ENCODE peak calls at places on chromosome 10, in ten cellular contexts. T, J, M, D, K, V, S, Z, C and U are unnamed samples.

GRCh38 chr10:100184426-100185219 is 1.2 kb downstream of the ERLIN1 start:
- DNase-seq in C (no peak), M (no peak), V (no peak), S (no peak), K (no peak), D (no peak), J (no peak), Z (peak; percentile 50), T (no peak), U (no peak)

GRCh38 chr10:133390597-133391248 is 3.2 kb upstream of the MTG1 start:
- DNase-seq in Z (no peak), M (peak; percentile 35), J (no peak), T (no peak), K (no peak), S (no peak), V (no peak), D (peak; percentile 7), C (no peak), U (no peak)

GRCh38 chr10:107418411-107418810 is 253.9 kb upstream of the SORCS1 start:
- DNase-seq in S (no peak), J (no peak), M (no peak), C (no peak), K (no peak), V (no peak), T (no peak), Z (no peak), D (no peak), U (no peak)

GRCh38 chr10:70255329-70256299 is 22.4 kb upstream of the PPA1 start:
- DNase-seq in V (no peak), K (no peak), Z (no peak), D (no peak), M (peak; percentile 77), C (no peak), T (no peak), S (no peak), J (no peak), U (peak; percentile 65)

GRCh38 chr10:93074137-93074596 is 474 bp downstream of the CYP26A1 start:
- DNase-seq in Z (peak; percentile 68), S (no peak), D (no peak), C (no peak), K (no peak), J (no peak), V (no peak), T (no peak), M (no peak), U (no peak)

GRCh38 chr10:77283326-77283725 is 354.3 kb downstream of the KCNMA1 start:
- DNase-seq in V (no peak), C (no peak), S (no peak), D (no peak), T (no peak), Z (no peak), J (no peak), K (no peak), M (no peak), U (no peak)

GRCh38 chr10:15168296-15168780 is at the start of gene NMT2:
- DNase-seq in V (no peak), Z (peak; percentile 87), C (peak; percentile 88), T (peak; percentile 58), M (peak; percentile 97), K (peak; percentile 84), S (peak; percentile 78), J (peak; percentile 91), D (no peak), U (no peak)

GRCh38 chr10:90917231-90917967 is 3.5 kb downstream of the ANKRD1 start:
- DNase-seq in D (no peak), C (no peak), M (no peak), V (no peak), Z (no peak), S (no peak), J (no peak), T (no peak), K (no peak), U (no peak)

GRCh38 chr10:86265877-86266259 is 100.7 kb downstream of the GRID1 start:
- DNase-seq in V (peak; percentile 12), Z (no peak), D (no peak), M (no peak), S (peak; percentile 5), J (no peak), K (no peak), T (no peak), C (no peak), U (peak; percentile 4)

GRCh38 chr10:48605264-48605615 is 367 bp upstream of the ARHGAP22 start:
- DNase-seq in M (no peak), K (no peak), V (no peak), C (no peak), S (no peak), J (no peak), D (no peak), Z (no peak), T (no peak), U (no peak)

GRCh38 chr10:80406249-80406648 is 2.1 kb upstream of the PRXL2A start:
- DNase-seq in M (no peak), S (no peak), Z (no peak), T (no peak), C (no peak), V (no peak), K (no peak), J (no peak), D (no peak), U (no peak)

GRCh38 chr10:93711891-93712290 is 9.5 kb upstream of the FRA10AC1 start:
- DNase-seq in S (no peak), C (no peak), D (no peak), J (no peak), Z (no peak), T (no peak), M (no peak), V (no peak), K (no peak), U (no peak)

GRCh38 chr10:9111983-9112382 is 1057.5 kb downstream of the GATA3 start:
- DNase-seq in S (no peak), Z (no peak), J (no peak), T (no peak), C (no peak), V (no peak), K (no peak), D (no peak), M (no peak), U (no peak)

GRCh38 chr10:13769926-13770325 is 183.2 kb downstream of the PRPF18 start:
- DNase-seq in Z (no peak), J (no peak), V (no peak), M (no peak), S (no peak), T (peak; percentile 65), D (no peak), C (no peak), K (no peak), U (no peak)

GRCh38 chr10:92111336-92111939 is 179.4 kb downstream of the CPEB3 start:
- DNase-seq in K (no peak), D (no peak), M (no peak), T (no peak), V (no peak), Z (no peak), J (no peak), C (no peak), S (no peak), U (no peak)

GRCh38 chr10:26448706-26449435 is 10.7 kb downstream of the APBB1IP start:
- DNase-seq in Z (no peak), C (no peak), K (peak; percentile 88), M (no peak), D (no peak), S (no peak), T (no peak), J (no peak), V (no peak), U (no peak)
- H3K27ac ChIP-seq in Z (no peak overlapping the region), C (no peak overlapping the region), K (peak overlapping the region; percentile 81), M (no peak overlapping the region), D (no peak overlapping the region), S (no peak overlapping the region), T (no peak overlapping the region), J (no peak overlapping the region), V (no peak overlapping the region), U (no peak overlapping the region)

GRCh38 chr10:52883996-52884871 is 111.7 kb upstream of the MBL2 start:
- DNase-seq in J (peak; percentile 75), M (no peak), C (no peak), Z (peak; percentile 56), K (no peak), S (peak; percentile 25), T (peak; percentile 62), D (no peak), V (no peak), U (peak; percentile 56)
- H3K4me1 ChIP-seq in J (peaks cover 3% of the 10 kb centered on the region), M (no peaks in the 10 kb centered on the region), C (peaks cover 16% of the 10 kb centered on the region), Z (no peaks in the 10 kb centered on the region), K (no peaks in the 10 kb centered on the region), S (no peaks in the 10 kb centered on the region), T (no peaks in the 10 kb centered on the region), D (no peaks in the 10 kb centered on the region), V (no peaks in the 10 kb centered on the region), U (peaks cover 8% of the 10 kb centered on the region)

GRCh38 chr10:32961892-32962369 is 3.9 kb upstream of the ITGB1 start:
- DNase-seq in V (no peak), Z (no peak), M (no peak), J (no peak), S (no peak), D (no peak), C (no peak), K (no peak), T (no peak), U (no peak)

GRCh38 chr10:32961343-32961891 is 3.4 kb upstream of the ITGB1 start:
- DNase-seq in M (no peak), V (no peak), C (no peak), J (no peak), K (no peak), Z (no peak), T (no peak), D (no peak), S (no peak), U (no peak)

GRCh38 chr10:32958085-32958991 is at the start of gene ITGB1:
- DNase-seq in Z (peak; percentile 98), S (peak; percentile 96), V (peak; percentile 98), M (peak; percentile 99), T (peak; percentile 97), D (peak; percentile 97), K (peak; percentile 84), C (peak; percentile 98), J (peak; percentile 95), U (peak; percentile 95)

GRCh38 chr10:32958992-32959703 is 1.1 kb upstream of the ITGB1 start:
- DNase-seq in T (no peak), S (no peak), J (no peak), Z (no peak), K (no peak), D (no peak), C (no peak), V (no peak), M (no peak), U (no peak)

DNA sequence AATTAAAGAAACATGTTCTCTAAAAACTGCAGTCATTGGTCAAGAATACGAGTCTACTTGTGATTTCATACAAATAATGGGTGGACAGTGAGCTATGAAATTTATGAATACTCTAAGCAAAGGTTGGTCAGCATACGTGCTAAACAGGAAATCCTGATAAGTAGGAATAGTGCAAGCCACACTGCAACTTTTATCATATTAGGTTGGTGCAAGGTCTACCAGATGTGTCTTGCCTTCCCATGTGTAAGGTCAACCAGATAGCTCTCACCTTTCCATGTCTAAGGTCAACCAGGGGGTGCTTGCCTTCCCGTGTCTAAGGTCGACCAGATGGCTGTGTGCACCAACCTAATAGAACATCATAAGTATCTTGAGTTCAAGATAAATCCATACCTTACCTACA is 2.0 kb upstream of the ITGB1 start:
- DNase-seq in S (no peak), Z (no peak), D (no peak), K (no peak), M (no peak), C (no peak), V (no peak), J (no peak), T (no peak), U (no peak)
- H3K27ac ChIP-seq in S (peak overlapping the region; percentile 98), Z (peak overlapping the region; percentile 99), D (peak overlapping the region; percentile 96), K (no peak overlapping the region), M (no peak overlapping the region), C (peak overlapping the region; percentile 99), V (peak overlapping the region; percentile 100), J (no peak overlapping the region), T (no peak overlapping the region), U (no peak overlapping the region)

GRCh38 chr10:31962826-31963597 is 34.4 kb upstream of the ARHGAP12 start:
- DNase-seq in S (no peak), T (no peak), M (no peak), K (no peak), D (no peak), Z (no peak), J (no peak), C (no peak), V (no peak), U (no peak)
- H3K4me1 ChIP-seq in S (no peaks in the 10 kb centered on the region), T (no peaks in the 10 kb centered on the region), M (peaks cover 2% of the 10 kb centered on the region), K (no peaks in the 10 kb centered on the region), D (no peaks in the 10 kb centered on the region), Z (peaks cover 6% of the 10 kb centered on the region), J (no peaks in the 10 kb centered on the region), C (no peaks in the 10 kb centered on the region), V (no peaks in the 10 kb centered on the region), U (no peaks in the 10 kb centered on the region)